ENCODE peak calls at places on chromosomes 3 and 15, in ten cellular contexts. One of them, this sample, is unnamed.
A peak's percentile ranks its signal among the peaks of the same experiment; 100 is the strongest.

GRCh38 chr15:32866486-32867312 is 148.9 kb downstream of the GREM1 start:
- DNase-seq in uterus: no peak
- DNase-seq in ovary: no peak
- DNase-seq in right lobe of liver: no peak
- DNase-seq in heart left ventricle: no peak
- DNase-seq in HCT116: no peak
- DNase-seq in A549: peak; percentile 79
- DNase-seq in IMR-90: peak; percentile 50
- DNase-seq in GM12878: no peak
- DNase-seq in HepG2: peak; percentile 33
- DNase-seq in this sample: no peak

GRCh38 chr3:153257673-153258351 is 95.8 kb downstream of the RAP2B start:
- DNase-seq in uterus: no peak
- DNase-seq in ovary: no peak
- DNase-seq in right lobe of liver: no peak
- DNase-seq in heart left ventricle: no peak
- DNase-seq in HCT116: no peak
- DNase-seq in A549: peak; percentile 9
- DNase-seq in IMR-90: no peak
- DNase-seq in GM12878: no peak
- DNase-seq in HepG2: peak; percentile 94
- DNase-seq in this sample: no peak

GRCh38 chr3:120469440-120470415 is 18.9 kb upstream of the FSTL1 start:
- DNase-seq in uterus: no peak
- DNase-seq in ovary: no peak
- DNase-seq in right lobe of liver: no peak
- DNase-seq in heart left ventricle: peak; percentile 43
- DNase-seq in HCT116: peak; percentile 68
- DNase-seq in A549: peak; percentile 44
- DNase-seq in IMR-90: peak; percentile 50
- DNase-seq in GM12878: no peak
- DNase-seq in HepG2: no peak
- DNase-seq in this sample: no peak

GRCh38 chr15:59165726-59166125 is 40.9 kb upstream of the LDHAL6B start:
- DNase-seq in uterus: no peak
- DNase-seq in ovary: peak; percentile 28
- DNase-seq in right lobe of liver: no peak
- DNase-seq in heart left ventricle: no peak
- DNase-seq in HCT116: no peak
- DNase-seq in A549: no peak
- DNase-seq in IMR-90: no peak
- DNase-seq in GM12878: peak; percentile 28
- DNase-seq in HepG2: no peak
- DNase-seq in this sample: no peak

GRCh38 chr15:51244366-51244977 is 93.9 kb downstream of the CYP19A1 start:
- DNase-seq in uterus: no peak
- DNase-seq in ovary: no peak
- DNase-seq in right lobe of liver: no peak
- DNase-seq in heart left ventricle: no peak
- DNase-seq in HCT116: no peak
- DNase-seq in A549: no peak
- DNase-seq in IMR-90: peak; percentile 30
- DNase-seq in GM12878: no peak
- DNase-seq in HepG2: no peak
- DNase-seq in this sample: no peak

GRCh38 chr3:79032686-79033318 is 735.0 kb downstream of the ROBO1 start:
- DNase-seq in uterus: no peak
- DNase-seq in ovary: no peak
- DNase-seq in right lobe of liver: no peak
- DNase-seq in heart left ventricle: no peak
- DNase-seq in HCT116: no peak
- DNase-seq in A549: peak; percentile 69
- DNase-seq in IMR-90: peak; percentile 67
- DNase-seq in GM12878: no peak
- DNase-seq in HepG2: peak; percentile 52
- DNase-seq in this sample: no peak

GRCh38 chr15:40449275-40449674 is 8.5 kb downstream of the BAHD1 start:
- DNase-seq in uterus: no peak
- DNase-seq in ovary: no peak
- DNase-seq in right lobe of liver: no peak
- DNase-seq in heart left ventricle: no peak
- DNase-seq in HCT116: no peak
- DNase-seq in A549: no peak
- DNase-seq in IMR-90: peak; percentile 41
- DNase-seq in GM12878: no peak
- DNase-seq in HepG2: no peak
- DNase-seq in this sample: no peak

GRCh38 chr3:142279965-142280590 is 54.7 kb upstream of the GK5 start:
- DNase-seq in uterus: peak; percentile 16
- DNase-seq in ovary: peak; percentile 66
- DNase-seq in right lobe of liver: no peak
- DNase-seq in heart left ventricle: peak; percentile 54
- DNase-seq in HCT116: peak; percentile 71
- DNase-seq in A549: peak; percentile 80
- DNase-seq in IMR-90: peak; percentile 80
- DNase-seq in GM12878: peak; percentile 53
- DNase-seq in HepG2: peak; percentile 75
- DNase-seq in this sample: no peak

GRCh38 chr3:72727726-72728125 is 120.5 kb downstream of the SHQ1 start:
- DNase-seq in uterus: no peak
- DNase-seq in ovary: no peak
- DNase-seq in right lobe of liver: no peak
- DNase-seq in heart left ventricle: no peak
- DNase-seq in HCT116: no peak
- DNase-seq in A549: no peak
- DNase-seq in IMR-90: no peak
- DNase-seq in GM12878: no peak
- DNase-seq in HepG2: no peak
- DNase-seq in this sample: no peak

GRCh38 chr15:68558318-68559305 is 20.2 kb upstream of the CORO2B start:
- DNase-seq in uterus: peak; percentile 23
- DNase-seq in ovary: no peak
- DNase-seq in right lobe of liver: no peak
- DNase-seq in heart left ventricle: no peak
- DNase-seq in HCT116: no peak
- DNase-seq in A549: no peak
- DNase-seq in IMR-90: no peak
- DNase-seq in GM12878: no peak
- DNase-seq in HepG2: no peak
- DNase-seq in this sample: no peak

GRCh38 chr3:42667523-42668402 is 14.3 kb downstream of the ZBTB47 start:
- DNase-seq in uterus: peak; percentile 22
- DNase-seq in ovary: no peak
- DNase-seq in right lobe of liver: no peak
- DNase-seq in heart left ventricle: no peak
- DNase-seq in HCT116: no peak
- DNase-seq in A549: no peak
- DNase-seq in IMR-90: no peak
- DNase-seq in GM12878: no peak
- DNase-seq in HepG2: no peak
- DNase-seq in this sample: no peak

GRCh38 chr15:67747949-67748348 is 77.4 kb upstream of the SKOR1 start:
- DNase-seq in uterus: no peak
- DNase-seq in ovary: no peak
- DNase-seq in right lobe of liver: no peak
- DNase-seq in heart left ventricle: no peak
- DNase-seq in HCT116: no peak
- DNase-seq in A549: no peak
- DNase-seq in IMR-90: no peak
- DNase-seq in GM12878: no peak
- DNase-seq in HepG2: no peak
- DNase-seq in this sample: no peak

GRCh38 chr15:90716976-90717821 is at the start of gene BLM:
- DNase-seq in uterus: peak; percentile 96
- DNase-seq in ovary: peak; percentile 94
- DNase-seq in right lobe of liver: peak; percentile 97
- DNase-seq in heart left ventricle: peak; percentile 96
- DNase-seq in HCT116: peak; percentile 92
- DNase-seq in A549: peak; percentile 98
- DNase-seq in IMR-90: peak; percentile 97
- DNase-seq in GM12878: peak; percentile 93
- DNase-seq in HepG2: peak; percentile 95
- DNase-seq in this sample: peak; percentile 86
- TF ChIP-seq POLR2A in uterus: peak; percentile 48
- TF ChIP-seq POLR2A in ovary: no peak
- TF ChIP-seq POLR2A in right lobe of liver: peak; percentile 67
- TF ChIP-seq POLR2A in heart left ventricle: no peak
- TF ChIP-seq POLR2A in HCT116: peak; percentile 58
- TF ChIP-seq POLR2A in A549: peak; percentile 64
- TF ChIP-seq POLR2A in IMR-90: peak; percentile 84
- TF ChIP-seq POLR2A in GM12878: peak; percentile 85
- TF ChIP-seq POLR2A in HepG2: peak; percentile 67
- TF ChIP-seq POLR2A in this sample: no peak

GRCh38 chr3:31958721-31959152 is 22.3 kb downstream of the OSBPL10 start:
- DNase-seq in uterus: no peak
- DNase-seq in ovary: no peak
- DNase-seq in right lobe of liver: no peak
- DNase-seq in heart left ventricle: peak; percentile 48
- DNase-seq in HCT116: no peak
- DNase-seq in A549: no peak
- DNase-seq in IMR-90: no peak
- DNase-seq in GM12878: no peak
- DNase-seq in HepG2: no peak
- DNase-seq in this sample: no peak
- H3K27ac ChIP-seq in uterus: peak overlapping the region; percentile 88
- H3K27ac ChIP-seq in ovary: no peak overlapping the region
- H3K27ac ChIP-seq in right lobe of liver: peak overlapping the region; percentile 42
- H3K27ac ChIP-seq in heart left ventricle: peak overlapping the region; percentile 81
- H3K27ac ChIP-seq in HCT116: no peak overlapping the region
- H3K27ac ChIP-seq in A549: no peak overlapping the region
- H3K27ac ChIP-seq in IMR-90: no peak overlapping the region
- H3K27ac ChIP-seq in GM12878: no peak overlapping the region
- H3K27ac ChIP-seq in HepG2: peak overlapping the region; percentile 58
- H3K27ac ChIP-seq in this sample: no peak overlapping the region

GRCh38 chr15:89139613-89140499 is 51.6 kb downstream of the ABHD2 start:
- DNase-seq in uterus: no peak
- DNase-seq in ovary: no peak
- DNase-seq in right lobe of liver: no peak
- DNase-seq in heart left ventricle: peak; percentile 65
- DNase-seq in HCT116: no peak
- DNase-seq in A549: peak; percentile 36
- DNase-seq in IMR-90: no peak
- DNase-seq in GM12878: no peak
- DNase-seq in HepG2: peak; percentile 62
- DNase-seq in this sample: no peak

GRCh38 chr15:89142423-89142822 is 54.2 kb downstream of the ABHD2 start:
- DNase-seq in uterus: no peak
- DNase-seq in ovary: no peak
- DNase-seq in right lobe of liver: no peak
- DNase-seq in heart left ventricle: no peak
- DNase-seq in HCT116: no peak
- DNase-seq in A549: no peak
- DNase-seq in IMR-90: no peak
- DNase-seq in GM12878: no peak
- DNase-seq in HepG2: no peak
- DNase-seq in this sample: no peak

GRCh38 chr15:89138999-89139612 is 50.9 kb downstream of the ABHD2 start:
- DNase-seq in uterus: no peak
- DNase-seq in ovary: no peak
- DNase-seq in right lobe of liver: no peak
- DNase-seq in heart left ventricle: no peak
- DNase-seq in HCT116: no peak
- DNase-seq in A549: no peak
- DNase-seq in IMR-90: peak; percentile 47
- DNase-seq in GM12878: no peak
- DNase-seq in HepG2: peak; percentile 47
- DNase-seq in this sample: no peak

GRCh38 chr15:89141885-89142284 is 53.6 kb downstream of the ABHD2 start:
- DNase-seq in uterus: no peak
- DNase-seq in ovary: no peak
- DNase-seq in right lobe of liver: no peak
- DNase-seq in heart left ventricle: no peak
- DNase-seq in HCT116: no peak
- DNase-seq in A549: no peak
- DNase-seq in IMR-90: peak; percentile 38
- DNase-seq in GM12878: no peak
- DNase-seq in HepG2: no peak
- DNase-seq in this sample: no peak

DNA sequence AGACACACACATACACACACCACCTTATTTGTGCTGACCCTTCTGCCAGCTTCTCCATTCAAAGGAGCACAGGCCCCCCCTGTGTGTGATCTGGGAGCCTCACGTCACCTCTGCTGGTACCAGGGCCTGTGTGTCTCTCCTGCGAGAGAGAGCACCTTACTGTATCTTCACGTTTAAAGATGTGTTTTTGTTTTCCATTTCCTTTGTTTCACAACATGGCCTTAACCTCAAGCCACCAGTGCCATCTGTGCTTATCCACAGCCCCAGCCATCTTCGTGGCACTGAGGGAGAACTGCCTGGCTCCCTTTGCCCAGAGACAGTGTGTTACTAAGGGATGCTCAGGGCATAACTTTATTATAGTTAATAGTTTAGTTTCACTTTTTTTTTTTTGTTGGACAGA is 52.3 kb downstream of the ABHD2 start:
- DNase-seq in uterus: no peak
- DNase-seq in ovary: no peak
- DNase-seq in right lobe of liver: no peak
- DNase-seq in heart left ventricle: no peak
- DNase-seq in HCT116: no peak
- DNase-seq in A549: no peak
- DNase-seq in IMR-90: no peak
- DNase-seq in GM12878: no peak
- DNase-seq in HepG2: no peak
- DNase-seq in this sample: no peak
- H3K4me1 ChIP-seq in uterus: peaks cover 3% of the 10 kb centered on the region
- H3K4me1 ChIP-seq in ovary: peaks cover 24% of the 10 kb centered on the region
- H3K4me1 ChIP-seq in right lobe of liver: no peaks in the 10 kb centered on the region
- H3K4me1 ChIP-seq in heart left ventricle: peaks cover 97% of the 10 kb centered on the region
- H3K4me1 ChIP-seq in HCT116: peaks cover 5% of the 10 kb centered on the region
- H3K4me1 ChIP-seq in A549: peaks cover 35% of the 10 kb centered on the region
- H3K4me1 ChIP-seq in IMR-90: peaks cover 34% of the 10 kb centered on the region
- H3K4me1 ChIP-seq in GM12878: no peaks in the 10 kb centered on the region
- H3K4me1 ChIP-seq in HepG2: peaks cover 72% of the 10 kb centered on the region
- H3K4me1 ChIP-seq in this sample: peaks cover 29% of the 10 kb centered on the region

DNA sequence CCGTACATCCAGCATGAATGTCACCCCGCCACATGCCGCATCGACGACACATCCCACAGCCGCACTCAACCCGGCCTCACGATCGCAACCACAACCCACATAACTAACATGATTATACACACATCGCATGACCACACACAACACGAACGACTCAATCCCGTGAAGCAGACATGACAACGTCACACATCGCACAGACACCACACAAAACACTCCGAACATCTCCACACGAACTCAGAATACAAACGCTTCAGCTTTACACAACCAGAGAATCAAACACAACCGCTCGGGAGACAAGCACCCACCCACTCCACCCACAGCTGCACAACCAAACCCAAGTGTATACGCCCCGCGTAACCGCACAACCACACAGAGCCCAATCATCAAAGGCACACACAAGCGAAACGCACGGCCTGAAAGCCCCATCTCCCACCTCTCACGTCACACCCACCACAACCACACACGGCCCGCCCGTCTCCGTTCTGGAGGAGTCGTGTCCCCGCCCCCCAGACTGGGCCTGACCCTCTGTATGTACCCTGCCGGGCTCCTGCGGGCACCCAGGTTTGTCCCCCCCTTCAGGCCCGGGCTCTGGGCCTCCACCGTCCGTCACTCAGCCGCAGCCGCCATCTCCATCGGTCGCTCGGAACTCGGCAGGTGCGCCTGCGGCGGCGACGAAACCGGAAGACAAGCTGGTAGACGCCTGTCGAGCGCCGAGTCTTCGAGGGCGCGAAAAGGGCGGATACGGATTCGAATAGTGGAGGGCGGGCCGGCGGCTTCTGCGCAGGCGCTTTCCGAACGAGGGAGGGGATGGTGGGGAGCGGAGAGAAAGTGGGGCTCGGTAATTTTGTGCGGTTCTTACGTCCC is at the start of gene RBSN:
- DNase-seq in uterus: peak; percentile 95
- DNase-seq in ovary: peak; percentile 93
- DNase-seq in right lobe of liver: peak; percentile 97
- DNase-seq in heart left ventricle: peak; percentile 97
- DNase-seq in HCT116: peak; percentile 83
- DNase-seq in A549: peak; percentile 92
- DNase-seq in IMR-90: peak; percentile 92
- DNase-seq in GM12878: peak; percentile 75
- DNase-seq in HepG2: peak; percentile 88
- DNase-seq in this sample: peak; percentile 80
- TF ChIP-seq POLR2A in uterus: peak; percentile 78
- TF ChIP-seq POLR2A in ovary: peak; percentile 34
- TF ChIP-seq POLR2A in right lobe of liver: peak; percentile 80
- TF ChIP-seq POLR2A in heart left ventricle: no peak
- TF ChIP-seq POLR2A in HCT116: peak; percentile 70
- TF ChIP-seq POLR2A in A549: peak; percentile 81
- TF ChIP-seq POLR2A in IMR-90: peak; percentile 69
- TF ChIP-seq POLR2A in GM12878: peak; percentile 93
- TF ChIP-seq POLR2A in HepG2: peak; percentile 81
- TF ChIP-seq POLR2A in this sample: peak; percentile 66